ENCODE peak calls at places on chromosomes 3 and 15, in ten cellular contexts. R is keratinocyte, G is left lung, Z is body of pancreas, E is cardiac muscle cell, F is lower lobe of right lung, V is Panc1, Y is GM23338, S is iPS DF 6.9, T is ascending aorta. U is an unnamed sample. For H3K27me3 and H3K4me1, the result is how much of the 10 kb centered on the place peaks cover.

GRCh38 chr15:41585140-41586047 is 26.4 kb downstream of the TYRO3 start:
- DNase-seq in R (peak), G (peak), Z (peak), E (peak), F (peak), V (peak), Y (peak), S (no peak), T (peak), U (no peak)

GRCh38 chr3:74149466-74149865 is 465.0 kb downstream of the CNTN3 start:
- DNase-seq in R (no peak), G (no peak), Z (no peak), E (no peak), F (no peak), V (no peak), Y (no peak), S (no peak), T (no peak), U (no peak)

GRCh38 chr3:66693461-66693912 is 192.7 kb upstream of the LRIG1 start:
- DNase-seq in R (no peak), G (no peak), Z (peak), E (peak), F (no peak), V (no peak), Y (no peak), S (no peak), T (no peak), U (no peak)

GRCh38 chr3:32428092-32429068 is 36.7 kb downstream of the CMTM7 start:
- DNase-seq in R (no peak), G (no peak), Z (no peak), E (no peak), F (no peak), V (no peak), Y (no peak), S (no peak), T (peak), U (no peak)

GRCh38 chr15:28003302-28004037 is 95.6 kb downstream of the OCA2 start:
- DNase-seq in R (no peak), G (no peak), Z (no peak), E (no peak), F (no peak), V (no peak), Y (no peak), S (no peak), T (no peak), U (peak)

GRCh38 chr3:49646236-49646635 is 27.9 kb upstream of the APEH start:
- DNase-seq in R (no peak), G (peak), Z (no peak), E (no peak), F (no peak), V (no peak), Y (no peak), S (no peak), T (no peak), U (no peak)

GRCh38 chr15:87489902-87490301 is 766.6 kb downstream of the NTRK3 start:
- DNase-seq in R (no peak), G (no peak), Z (no peak), E (no peak), F (no peak), V (no peak), Y (peak), S (no peak), T (no peak), U (no peak)

GRCh38 chr15:43519207-43519606 is 1.8 kb downstream of the MAP1A start:
- DNase-seq in R (no peak), G (no peak), Z (no peak), E (no peak), F (no peak), V (no peak), Y (no peak), S (no peak), T (no peak), U (no peak)

GRCh38 chr3:159928692-159929091 is 59.9 kb upstream of the IL12A start:
- DNase-seq in R (peak), G (no peak), Z (no peak), E (no peak), F (no peak), V (peak), Y (no peak), S (no peak), T (peak), U (peak)

GRCh38 chr3:24480497-24480896 is 14.2 kb downstream of the THRB start:
- DNase-seq in R (no peak), G (no peak), Z (no peak), E (no peak), F (no peak), V (no peak), Y (no peak), S (no peak), T (no peak), U (no peak)

GRCh38 chr3:105353485-105354161 is 13.1 kb upstream of the ALCAM start:
- DNase-seq in R (no peak), G (peak), Z (peak), E (peak), F (peak), V (no peak), Y (peak), S (no peak), T (no peak), U (no peak)

DNA sequence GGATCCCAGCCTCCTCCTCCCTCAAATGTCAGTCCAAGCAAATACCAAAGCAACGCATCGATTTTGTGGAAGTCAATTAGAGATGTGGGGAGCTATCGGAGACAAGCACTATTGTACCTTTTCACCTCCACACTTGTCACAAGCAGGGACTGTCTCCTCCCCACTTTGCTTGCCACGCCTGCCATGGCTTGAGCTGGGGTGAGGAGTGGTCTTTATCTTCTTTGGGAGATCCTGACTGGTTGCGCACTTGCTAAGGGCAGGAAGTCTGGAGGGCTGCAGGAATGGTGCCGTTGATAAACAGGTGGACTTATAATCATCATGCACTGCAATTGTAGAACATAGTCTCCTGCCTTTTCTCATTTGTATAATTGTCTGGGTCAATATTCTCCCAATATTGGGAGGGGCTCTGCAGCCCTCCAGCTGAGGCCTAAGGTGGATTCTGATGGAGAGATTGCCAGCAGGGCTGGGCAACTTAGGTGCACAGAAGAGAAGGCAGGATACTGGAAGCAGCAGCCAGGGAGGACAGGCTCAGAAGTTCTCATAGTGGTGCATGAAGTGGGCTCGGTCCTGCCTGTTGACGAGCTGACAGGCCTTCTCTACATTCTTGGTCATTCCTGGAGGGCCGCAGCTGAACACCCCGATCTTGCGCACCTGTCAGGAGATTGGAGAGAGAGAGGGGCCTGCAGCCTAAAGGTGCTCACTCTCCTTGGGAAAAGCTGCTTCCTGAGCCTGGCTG is 20.2 kb downstream of the DUOX2 start:
- DNase-seq in R (no peak), G (no peak), Z (no peak), E (no peak), F (no peak), V (no peak), Y (no peak), S (no peak), T (peak), U (no peak)
- H3K27me3 ChIP-seq in R (under half), G (under half), Z (under half), E (under half), F (under half), V (under half), Y (under half), S (under half), T (under half), U (under half)

DNA sequence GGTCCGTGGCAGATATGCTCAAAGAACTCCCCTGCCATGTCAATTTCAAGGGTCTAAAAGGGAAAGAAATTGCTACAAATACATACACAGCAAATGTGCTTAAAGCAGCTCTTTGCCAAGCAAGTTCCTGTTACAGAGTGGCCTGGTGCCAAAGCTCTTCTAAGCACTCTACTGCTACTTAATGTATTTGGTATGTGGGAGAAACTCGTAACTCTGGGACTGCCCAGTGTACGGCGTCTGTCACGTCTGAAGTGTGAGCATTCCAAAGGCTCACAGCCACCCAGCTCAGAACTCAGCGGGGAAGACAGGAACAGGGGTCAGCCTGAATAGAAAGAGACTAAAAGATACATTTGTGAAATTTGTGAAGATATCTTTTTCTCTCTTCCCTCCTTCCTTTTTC is 54.6 kb downstream of the RBMS3 start:
- DNase-seq in R (no peak), G (peak), Z (peak), E (peak), F (peak), V (no peak), Y (peak), S (no peak), T (peak), U (peak)
- H3K27ac ChIP-seq in R (peak), G (peak), Z (peak), E (peak), F (peak), V (peak), Y (peak), S (no peak), T (peak), U (peak)

DNA sequence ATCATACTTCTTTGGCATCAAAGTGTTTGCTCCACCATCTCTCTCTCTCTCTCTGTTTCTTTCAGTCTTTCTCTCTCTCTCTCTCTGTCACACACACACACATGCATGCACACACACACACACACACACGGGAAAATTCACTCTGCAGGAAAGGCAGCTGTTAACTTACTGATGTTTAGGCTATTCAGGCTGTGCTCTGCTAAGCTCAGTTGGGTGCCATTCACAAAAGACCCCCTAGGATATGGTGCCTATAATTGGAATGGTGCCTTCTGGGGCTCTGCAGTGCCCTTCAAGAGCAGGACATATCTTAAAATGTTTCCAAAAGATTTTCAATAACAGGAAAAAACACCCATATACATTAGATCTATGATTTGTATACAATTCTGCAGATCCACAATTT is 78.2 kb downstream of the KCNH8 start:
- DNase-seq in R (no peak), G (no peak), Z (no peak), E (no peak), F (no peak), V (no peak), Y (peak), S (no peak), T (no peak), U (no peak)
- H3K4me1 ChIP-seq in R (under half), G (under half), Z (under half), E (under half), F (under half), V (under half), Y (under half), S (under half), T (under half), U (under half)

GRCh38 chr15:34493001-34493400 is 55.4 kb upstream of the GOLGA8A start:
- DNase-seq in R (no peak), G (no peak), Z (no peak), E (no peak), F (no peak), V (no peak), Y (no peak), S (no peak), T (no peak), U (no peak)
- H3K27me3 ChIP-seq in R (half or more), G (half or more), Z (under half), E (half or more), F (half or more), V (under half), Y (half or more), S (under half), T (under half), U (half or more)

GRCh38 chr15:70236306-70237103 is 138.8 kb upstream of the TLE3 start:
- DNase-seq in R (peak), G (no peak), Z (no peak), E (no peak), F (no peak), V (no peak), Y (no peak), S (no peak), T (no peak), U (peak)
- H3K27ac ChIP-seq in R (peak), G (no peak), Z (no peak), E (no peak), F (no peak), V (no peak), Y (no peak), S (no peak), T (no peak), U (peak)

GRCh38 chr3:98980915-98981596 is 79.6 kb upstream of the DCBLD2 start:
- DNase-seq in R (no peak), G (no peak), Z (no peak), E (no peak), F (no peak), V (no peak), Y (no peak), S (no peak), T (no peak), U (no peak)

GRCh38 chr3:98982336-98982735 is 80.8 kb upstream of the DCBLD2 start:
- DNase-seq in R (no peak), G (no peak), Z (no peak), E (no peak), F (no peak), V (no peak), Y (no peak), S (no peak), T (no peak), U (no peak)

GRCh38 chr3:98986073-98986472 is 84.6 kb upstream of the DCBLD2 start:
- DNase-seq in R (peak), G (no peak), Z (no peak), E (peak), F (no peak), V (no peak), Y (peak), S (peak), T (no peak), U (no peak)

GRCh38 chr3:98985406-98985805 is 83.9 kb upstream of the DCBLD2 start:
- DNase-seq in R (no peak), G (no peak), Z (no peak), E (no peak), F (no peak), V (no peak), Y (no peak), S (no peak), T (no peak), U (no peak)

GRCh38 chr3:98984024-98984423 is 82.5 kb upstream of the DCBLD2 start:
- DNase-seq in R (no peak), G (no peak), Z (no peak), E (no peak), F (no peak), V (no peak), Y (no peak), S (no peak), T (no peak), U (no peak)
- H3K4me1 ChIP-seq in R (under half), G (under half), Z (under half), E (under half), F (under half), V (under half), Y (under half), S (under half), T (under half), U (half or more)